ENCODE peak calls at places on chromosomes 16 and 17, in four cellular contexts. O is aorta, U is HCT116, K is heart left ventricle. E is an unnamed sample.
A peak's percentile ranks its signal among the peaks of the same experiment; 100 is the strongest.

GRCh38 chr16:82784567-82784956 is 157.8 kb downstream of the CDH13 start:
- ATAC-seq in O (no peak), K (no peak), U (no peak), E (no peak)

GRCh38 chr17:34579017-34579946 is at the start of gene TMEM132E:
- ATAC-seq in O (peak; percentile 80), K (peak; percentile 78), U (no peak), E (peak; percentile 21)

GRCh38 chr16:23557779-23558330 is 328 bp downstream of the UBFD1 start:
- ATAC-seq in K (no peak), O (no peak), U (peak; percentile 24), E (peak; percentile 14)

GRCh38 chr17:77233635-77234334 is 93.0 kb downstream of the SEC14L1 start:
- ATAC-seq in O (no peak), U (peak; percentile 29), K (peak; percentile 76), E (peak; percentile 94)

GRCh38 chr16:31453255-31454204 is 5.8 kb upstream of the ARMC5 start:
- ATAC-seq in K (peak; percentile 2), O (peak; percentile 19), U (no peak), E (no peak)

GRCh38 chr16:1430759-1431496 is at the start of gene PERCC1:
- ATAC-seq in U (no peak), K (no peak), O (no peak), E (no peak)

GRCh38 chr17:65028537-65028843 is 28.1 kb downstream of the GNA13 start:
- ATAC-seq in K (no peak), O (no peak), U (no peak), E (peak; percentile 70)

GRCh38 chr16:84919751-84920150 is 91.6 kb downstream of the ZDHHC7 start:
- ATAC-seq in O (no peak), K (no peak), U (no peak), E (no peak)

GRCh38 chr17:2967515-2967914 is 95.9 kb downstream of the OR1D5 start:
- ATAC-seq in U (no peak), O (no peak), K (peak; percentile 87), E (no peak)

GRCh38 chr17:31487063-31487647 is 95.7 kb downstream of the RAB11FIP4 start:
- ATAC-seq in U (no peak), O (no peak), K (no peak), E (no peak)

GRCh38 chr16:17177968-17178880 is 292.5 kb downstream of the XYLT1 start:
- ATAC-seq in U (no peak), K (no peak), O (no peak), E (no peak)

E was measured in activated T-helper 17 cell treated with anti-CD3 and anti-CD28 coated beads, Interleukin-2, amount 50 U/mL, for 72 hours.